ENCODE peak calls at places on chromosomes 7 and 10, in four cellular contexts. C is brain microvascular endothelial cell, N is right lobe of liver, R is AG04450. J is an unnamed sample.
A peak's percentile ranks its signal among the peaks of the same experiment; 100 is the strongest.

GRCh38 chr7:82017334-82017943 is 247.6 kb upstream of the HGF start:
- DNase-seq in C (no peak), N (no peak), R (peak; percentile 13), J (no peak)

GRCh38 chr7:16753102-16753931 is at the start of gene TSPAN13:
- DNase-seq in C (peak; percentile 68), N (peak; percentile 95), R (no peak), J (peak; percentile 81)

GRCh38 chr10:69222157-69223027 is 2.3 kb downstream of the HKDC1 start:
- DNase-seq in C (peak; percentile 59), N (no peak), R (peak; percentile 27), J (no peak)

GRCh38 chr10:103618575-103619423 is 125.3 kb downstream of the NEURL1 start:
- DNase-seq in C (no peak), N (peak; percentile 71), R (no peak), J (peak; percentile 67)

GRCh38 chr10:60434418-60435046 is 44.9 kb upstream of the ANK3 start:
- DNase-seq in C (peak; percentile 58), N (no peak), R (no peak), J (no peak)

GRCh38 chr10:33085313-33085833 is 127.3 kb upstream of the ITGB1 start:
- DNase-seq in C (no peak), N (no peak), R (no peak), J (no peak)

GRCh38 chr7:25669300-25669781 is 441.1 kb upstream of the NPVF start:
- DNase-seq in C (no peak), N (no peak), R (no peak), J (no peak)

GRCh38 chr10:117005454-117006055 is 568 bp upstream of the SHTN1 start:
- DNase-seq in C (no peak), N (peak; percentile 89), R (no peak), J (no peak)

GRCh38 chr10:7515549-7515948 is 104.7 kb upstream of the SFMBT2 start:
- DNase-seq in C (no peak), N (no peak), R (no peak), J (no peak)

GRCh38 chr10:48973065-48973464 is 33.4 kb upstream of the LRRC18 start:
- DNase-seq in C (no peak), N (no peak), R (no peak), J (no peak)

GRCh38 chr10:119412244-119412750 is 130.2 kb downstream of the RGS10 start:
- DNase-seq in C (no peak), N (peak; percentile 76), R (no peak), J (peak; percentile 83)

GRCh38 chr7:155368894-155369600 is 71.4 kb downstream of the INSIG1 start:
- DNase-seq in C (no peak), N (no peak), R (no peak), J (no peak)

GRCh38 chr10:43607199-43607573 is 948 bp downstream of the ZNF485 start:
- DNase-seq in C (no peak), N (no peak), R (no peak), J (no peak)

GRCh38 chr10:18402766-18403346 is 248.5 kb downstream of the NSUN6 start:
- DNase-seq in C (peak; percentile 20), N (no peak), R (no peak), J (no peak)

GRCh38 chr10:60722623-60723022 is 55.7 kb upstream of the CDK1 start:
- DNase-seq in C (no peak), N (no peak), R (no peak), J (no peak)

GRCh38 chr7:111525100-111525499 is 37.2 kb downstream of the IMMP2L start:
- DNase-seq in C (no peak), N (no peak), R (no peak), J (no peak)

GRCh38 chr7:44377681-44378421 is 52.5 kb upstream of the CAMK2B start:
- DNase-seq in C (no peak), N (no peak), R (no peak), J (no peak)

GRCh38 chr7:3095046-3095445 is 51.4 kb upstream of the CARD11 start:
- DNase-seq in C (no peak), N (no peak), R (no peak), J (no peak)

GRCh38 chr7:139990142-139990535 is 72.6 kb downstream of the PARP12 start:
- DNase-seq in C (no peak), N (no peak), R (no peak), J (no peak)

GRCh38 chr10:78907458-78908211 is 161.1 kb upstream of the ZMIZ1 start:
- DNase-seq in C (no peak), N (no peak), R (no peak), J (no peak)

GRCh38 chr7:23456093-23456492 is 14.2 kb downstream of the IGF2BP3 start:
- DNase-seq in C (no peak), N (no peak), R (no peak), J (no peak)

GRCh38 chr7:23449941-23450340 is 20.4 kb downstream of the IGF2BP3 start:
- DNase-seq in C (no peak), N (no peak), R (no peak), J (no peak)

GRCh38 chr7:23450518-23450917 is 19.8 kb downstream of the IGF2BP3 start:
- DNase-seq in C (no peak), N (no peak), R (no peak), J (no peak)

GRCh38 chr7:23458044-23458443 is 12.2 kb downstream of the IGF2BP3 start:
- DNase-seq in C (no peak), N (no peak), R (no peak), J (no peak)

DNA sequence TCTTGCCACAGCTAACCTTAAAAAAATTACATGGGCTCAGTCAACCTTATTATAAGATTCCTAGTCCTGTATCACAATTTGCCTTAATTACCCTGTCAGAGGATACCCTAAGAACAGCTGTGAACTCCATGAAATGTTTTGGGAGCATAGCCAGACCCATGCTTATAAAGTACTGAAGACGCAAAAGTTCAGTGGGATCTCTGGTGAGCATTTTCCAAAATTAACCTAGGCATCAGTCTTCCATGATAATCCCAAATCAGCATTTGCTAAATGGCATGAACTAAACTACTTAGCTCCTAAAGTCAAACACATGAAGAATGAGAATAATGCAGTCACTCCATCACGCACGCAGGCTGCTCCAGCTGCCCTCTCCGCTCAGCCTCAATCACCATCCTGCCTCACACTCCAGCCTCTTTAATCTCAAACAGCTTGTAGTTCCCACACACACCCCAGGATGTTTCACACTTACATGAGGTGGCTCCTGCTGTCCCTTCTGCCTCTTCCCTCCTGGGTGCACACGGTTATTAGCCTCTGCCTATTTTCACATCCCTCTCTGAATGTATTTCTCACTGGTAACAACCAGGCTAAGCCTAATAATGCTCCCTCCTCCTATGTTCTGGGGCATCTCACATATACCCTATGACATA is 15.3 kb downstream of the IGF2BP3 start:
- DNase-seq in C (no peak), N (no peak), R (no peak), J (no peak)
- H3K4me3 ChIP-seq in C (no peak overlapping the region), N (no peak overlapping the region), R (no peak overlapping the region), J (no peak overlapping the region)

DNA sequence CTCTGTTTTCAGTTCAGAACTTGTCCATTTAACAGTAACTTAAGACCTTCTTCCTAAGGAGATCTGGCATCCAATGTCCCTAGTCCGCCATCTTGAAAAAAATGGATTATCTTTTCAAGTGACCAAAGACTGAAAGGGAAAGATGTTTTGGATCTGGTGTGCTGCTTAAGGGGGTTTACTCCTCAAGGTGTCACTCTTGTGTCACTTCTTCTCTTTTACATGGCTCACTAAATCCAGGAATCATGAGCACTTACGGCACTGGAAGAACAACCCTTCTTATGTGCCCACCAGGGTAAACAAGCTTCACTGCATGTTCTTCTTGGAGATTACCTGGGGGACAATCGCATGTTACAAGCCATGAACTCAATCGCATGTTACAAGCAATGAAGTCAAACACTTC is 43.7 kb downstream of the ANXA8 start:
- DNase-seq in C (no peak), N (no peak), R (no peak), J (no peak)
- TF ChIP-seq CTCF in C (no peak), N (no peak), R (no peak), J (no peak)

GRCh38 chr7:158959021-158959717 is 102.8 kb downstream of the DYNC2I1 start:
- DNase-seq in C (no peak), N (no peak), R (no peak), J (no peak)

GRCh38 chr7:158959954-158960353 is 103.6 kb downstream of the DYNC2I1 start:
- DNase-seq in C (no peak), N (no peak), R (no peak), J (no peak)

GRCh38 chr7:158957921-158958471 is 101.6 kb downstream of the DYNC2I1 start:
- DNase-seq in C (no peak), N (no peak), R (no peak), J (no peak)

GRCh38 chr7:158957507-158957900 is 101.1 kb downstream of the DYNC2I1 start:
- DNase-seq in C (no peak), N (no peak), R (no peak), J (no peak)

DNA sequence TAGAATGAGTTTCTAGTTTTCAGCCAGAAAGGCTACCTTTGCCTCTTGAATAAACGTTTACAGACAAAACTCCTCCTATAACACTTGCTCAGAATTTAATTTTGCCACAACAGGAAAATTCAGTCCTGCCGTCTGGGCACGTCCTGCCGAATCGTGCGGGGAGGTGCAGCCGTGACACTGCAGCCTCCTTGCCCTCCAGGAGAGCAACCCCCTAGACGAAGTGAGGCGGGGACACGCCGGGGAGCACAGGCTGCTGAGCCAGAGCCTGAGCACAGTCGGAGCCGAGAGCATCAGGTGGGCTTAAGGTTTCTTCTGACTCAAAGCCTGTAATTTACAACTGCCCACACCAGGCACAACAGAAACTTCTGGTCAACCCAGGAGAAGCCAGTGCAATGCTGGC is 102.3 kb downstream of the DYNC2I1 start:
- DNase-seq in C (no peak), N (no peak), R (no peak), J (no peak)
- H3K4me3 ChIP-seq in C (no peak overlapping the region), N (no peak overlapping the region), R (no peak overlapping the region), J (no peak overlapping the region)

DNA sequence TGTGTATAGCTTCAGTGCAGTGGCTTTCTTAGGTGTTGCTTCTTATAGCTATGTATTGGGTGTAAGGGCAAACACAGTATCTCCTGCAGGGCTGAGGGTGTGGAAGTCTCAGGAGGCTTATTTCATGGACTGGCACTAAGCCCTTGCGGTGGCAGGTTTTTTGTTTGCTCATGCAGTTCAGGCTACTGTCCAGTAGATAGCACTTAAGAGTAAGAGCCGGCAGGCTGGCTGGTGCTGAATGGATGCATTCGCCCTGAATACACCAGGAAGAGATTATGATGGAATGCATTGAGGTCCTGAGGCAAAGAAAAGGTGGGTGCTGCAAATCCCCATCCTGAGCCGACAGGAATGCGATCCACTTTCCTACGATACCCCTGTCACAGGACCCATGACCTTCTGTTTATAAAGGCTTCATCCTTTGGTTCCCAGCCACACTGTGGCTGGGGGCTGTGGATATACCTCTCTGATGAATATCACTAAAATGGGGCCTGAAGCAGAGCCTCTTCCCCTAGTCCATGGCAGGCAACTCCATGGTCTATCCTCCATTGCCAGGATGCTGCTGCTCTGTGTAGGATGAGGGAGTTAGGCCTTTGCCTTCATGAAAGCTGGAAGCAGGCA is 44.9 kb downstream of the ANXA8 start:
- DNase-seq in C (peak; percentile 83), N (no peak), R (peak; percentile 38), J (no peak)
- TF ChIP-seq CTCF in C (peak; percentile 88), N (peak; percentile 52), R (peak; percentile 79), J (peak; percentile 59)